ENCODE peak calls at places on chromosomes 7 and 10, in seven cellular contexts. D is GM12878, B is A549, M is SK-N-SH, O is WTC11, F is K562, J is endothelial cell of umbilical vein. T is an unnamed sample.

GRCh38 chr7:90181485-90181884 is 27.2 kb downstream of the STEAP1 start:
- DNase-seq in O (no peak), F (no peak), M (no peak), J (no peak), B (no peak), D (no peak), T (no peak)

GRCh38 chr10:100647928-100648327 is 97.5 kb upstream of the PAX2 start:
- DNase-seq in B (no peak), O (no peak), D (no peak), M (no peak), J (no peak), F (no peak), T (peak)

GRCh38 chr10:4212111-4212635 is 427.2 kb upstream of the KLF6 start:
- DNase-seq in J (no peak), F (no peak), D (no peak), B (no peak), O (no peak), M (no peak), T (no peak)

GRCh38 chr10:78904196-78904595 is 164.6 kb upstream of the ZMIZ1 start:
- DNase-seq in J (no peak), F (no peak), M (no peak), O (no peak), D (no peak), B (no peak), T (no peak)

GRCh38 chr7:131934452-131934851 is 378.0 kb upstream of the PODXL start:
- DNase-seq in M (no peak), B (peak), O (no peak), F (no peak), D (no peak), J (no peak), T (no peak)

GRCh38 chr10:119689016-119689564 is 36.8 kb upstream of the INPP5F start:
- DNase-seq in D (no peak), M (no peak), B (no peak), O (no peak), F (no peak), J (no peak), T (no peak)

GRCh38 chr7:130429019-130429418 is 11.8 kb downstream of the CEP41 start:
- DNase-seq in F (no peak), O (no peak), M (no peak), B (no peak), J (no peak), D (no peak), T (no peak)

GRCh38 chr7:138226001-138226476 is 149.8 kb downstream of the AKR1D1 start:
- DNase-seq in J (peak), B (no peak), M (peak), F (peak), D (no peak), O (no peak), T (peak)

GRCh38 chr10:127798116-127798515 is 61.1 kb downstream of the FOXI2 start:
- DNase-seq in B (no peak), O (no peak), D (no peak), F (no peak), M (no peak), J (peak), T (no peak)

GRCh38 chr7:49790209-49790608 is 16.8 kb downstream of the VWC2 start:
- DNase-seq in D (no peak), B (no peak), M (no peak), F (no peak), J (no peak), O (no peak), T (no peak)

GRCh38 chr10:74760042-74760979 is 66.1 kb upstream of the KAT6B start:
- DNase-seq in B (no peak), D (no peak), J (no peak), O (no peak), F (no peak), M (no peak), T (peak)

GRCh38 chr10:14904316-14904732 is 25.7 kb downstream of the SUV39H2 start:
- DNase-seq in J (peak), M (peak), F (peak), D (no peak), O (no peak), B (peak), T (peak)

GRCh38 chr10:3036155-3036554 is 31.2 kb upstream of the PFKP start:
- DNase-seq in D (peak), B (no peak), O (no peak), F (no peak), J (no peak), M (no peak), T (no peak)

GRCh38 chr10:120897343-120897742 is 46.2 kb downstream of the WDR11 start:
- DNase-seq in J (no peak), O (no peak), B (no peak), F (no peak), D (no peak), M (no peak), T (peak)

GRCh38 chr10:100267237-100268104 is at the start of gene CWF19L1:
- DNase-seq in D (peak), M (peak), O (peak), B (peak), F (peak), J (peak), T (peak)

GRCh38 chr7:83517026-83517700 is 131.8 kb downstream of the SEMA3E start:
- DNase-seq in D (no peak), M (no peak), B (no peak), J (no peak), F (no peak), O (no peak), T (no peak)

GRCh38 chr7:117137868-117138267 is 184.6 kb downstream of the ST7 start:
- DNase-seq in M (no peak), J (no peak), B (no peak), F (no peak), D (no peak), O (no peak), T (no peak)

GRCh38 chr7:35529713-35530112 is 165.2 kb downstream of the HERPUD2 start:
- DNase-seq in F (no peak), J (no peak), B (no peak), O (no peak), D (no peak), M (no peak), T (no peak)
- TF ChIP-seq MAX in F (no peak), J (no peak), B (no peak), O (no peak), D (no peak), M (no peak), T (no peak)

GRCh38 chr10:110208614-110209398 is 1.4 kb downstream of the MXI1 start:
- DNase-seq in O (no peak), B (peak), F (peak), J (peak), D (no peak), M (peak), T (no peak)
- TF ChIP-seq MAX in O (no peak), B (peak), F (no peak), J (no peak), D (no peak), M (peak), T (peak)

GRCh38 chr7:28176174-28176573 is 4.4 kb downstream of the JAZF1 start:
- DNase-seq in M (no peak), B (no peak), F (no peak), O (no peak), D (no peak), J (no peak), T (no peak)

GRCh38 chr7:28173531-28173930 is 7.1 kb downstream of the JAZF1 start:
- DNase-seq in J (no peak), D (no peak), F (no peak), M (no peak), B (no peak), O (no peak), T (no peak)

GRCh38 chr7:28172976-28173375 is 7.6 kb downstream of the JAZF1 start:
- DNase-seq in D (no peak), F (no peak), J (no peak), O (no peak), M (no peak), B (no peak), T (no peak)

GRCh38 chr7:28174901-28175661 is 5.5 kb downstream of the JAZF1 start:
- DNase-seq in J (no peak), D (no peak), O (no peak), B (no peak), F (no peak), M (no peak), T (no peak)

DNA sequence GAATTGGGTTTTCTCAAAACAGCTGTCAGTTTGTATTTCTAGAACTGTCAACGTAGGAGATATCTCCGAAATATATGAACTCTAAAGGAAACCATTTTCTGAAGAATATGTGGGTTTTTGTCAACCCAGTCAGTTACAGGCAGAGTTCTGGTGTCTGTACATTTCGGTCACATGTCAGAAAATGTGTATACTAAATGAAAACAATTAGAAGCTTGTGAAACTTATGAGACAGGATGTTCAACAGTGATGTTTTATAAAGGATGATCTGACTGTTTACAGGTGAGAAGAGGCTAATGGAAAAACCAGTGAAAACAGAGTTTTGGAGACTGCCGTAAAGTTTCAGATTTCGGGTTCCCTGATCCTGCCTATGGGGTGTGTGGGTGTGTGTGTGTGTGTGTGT is 6.2 kb downstream of the JAZF1 start:
- DNase-seq in B (no peak), O (no peak), F (no peak), J (no peak), M (no peak), D (no peak), T (no peak)
- TF ChIP-seq MAX in B (no peak), O (no peak), F (no peak), J (no peak), M (no peak), D (no peak), T (no peak)

DNA sequence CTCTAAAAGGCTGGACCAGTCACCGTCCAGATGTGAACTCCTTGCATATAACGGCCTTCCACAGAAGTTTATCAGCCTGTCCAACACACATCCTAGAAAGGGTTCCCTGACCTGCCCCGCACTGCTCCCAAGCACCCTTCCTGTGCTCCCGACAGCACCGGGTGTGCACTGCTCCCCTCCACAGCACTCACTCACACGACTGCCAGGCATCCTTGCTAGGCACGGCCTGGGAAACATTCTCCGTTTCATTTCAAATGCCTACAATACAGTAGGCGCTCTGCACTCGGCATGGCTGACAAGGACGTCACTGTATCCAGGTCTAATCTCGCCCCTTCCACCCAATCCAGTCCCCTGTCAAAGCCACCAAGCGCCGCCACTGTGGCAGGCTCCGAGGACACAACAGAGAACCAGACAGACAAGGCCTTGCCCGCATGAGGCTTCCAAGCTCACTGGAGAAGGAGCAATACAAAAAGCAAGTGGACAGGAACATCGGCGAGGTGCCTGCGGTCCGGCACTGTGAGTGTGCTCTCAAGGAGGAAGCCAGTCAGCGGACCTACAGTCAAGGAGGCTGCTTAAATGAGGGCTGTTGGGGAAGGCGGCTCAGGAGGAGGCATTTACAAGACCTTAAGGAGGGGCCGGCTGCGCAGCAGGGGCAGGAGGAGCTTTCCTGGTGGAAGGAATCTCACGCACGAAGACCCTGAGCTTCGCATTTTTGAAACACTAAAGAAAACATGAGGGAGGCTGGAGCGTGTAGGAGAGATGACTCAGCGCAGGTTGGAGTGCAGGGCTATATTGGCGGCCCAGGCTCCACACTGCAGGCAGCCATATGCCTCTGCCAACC is 29.2 kb downstream of the GNA12 start:
- DNase-seq in M (no peak), O (peak), D (no peak), J (no peak), B (no peak), F (no peak), T (no peak)
- TF ChIP-seq MAX in M (no peak), O (peak), D (no peak), J (no peak), B (no peak), F (no peak), T (no peak)

GRCh38 chr10:132468201-132468600 is 69.4 kb upstream of the INPP5A start:
- DNase-seq in D (no peak), B (no peak), J (no peak), O (no peak), M (no peak), F (no peak), T (no peak)

GRCh38 chr10:132466520-132467463 is 69.8 kb downstream of the PWWP2B start:
- DNase-seq in J (no peak), F (no peak), B (no peak), D (no peak), M (no peak), O (peak), T (no peak)

GRCh38 chr10:132468651-132469050 is 68.9 kb upstream of the INPP5A start:
- DNase-seq in F (no peak), D (no peak), M (no peak), O (no peak), B (no peak), J (no peak), T (no peak)

GRCh38 chr10:132465889-132466519 is 69.0 kb downstream of the PWWP2B start:
- DNase-seq in M (no peak), O (no peak), J (no peak), B (no peak), F (no peak), D (no peak), T (no peak)

GRCh38 chr10:132467464-132468149 is 70.0 kb upstream of the INPP5A start:
- DNase-seq in D (no peak), J (no peak), O (no peak), B (no peak), F (no peak), M (no peak), T (no peak)
- TF ChIP-seq MAX in D (no peak), J (no peak), O (no peak), B (no peak), F (peak), M (no peak), T (no peak)